ENCODE peak calls at places on chromosome 1, in seven cellular contexts. Y is GM04504; M is central memory CD8-positive, alpha-beta T cell; U is H54; A is caudate nucleus; W is mucosa of descending colon; J is iris pigment epithelial cell. N is an unnamed sample.

GRCh38 chr1:66532798-66533783 is 862 bp upstream of the SGIP1 start:
- DNase-seq in A (peak), J (peak), U (no peak), Y (peak), W (no peak), M (no peak), N (no peak)

GRCh38 chr1:17579951-17580939 is 40.7 kb downstream of the ARHGEF10L start:
- DNase-seq in A (no peak), J (no peak), U (no peak), M (no peak), Y (no peak), W (peak), N (no peak)

GRCh38 chr1:3992103-3992556 is 92.1 kb upstream of the C1orf174 start:
- DNase-seq in A (no peak), M (no peak), J (no peak), W (no peak), Y (no peak), U (no peak), N (peak)

GRCh38 chr1:157766792-157767191 is 10.1 kb downstream of the FCRL2 start:
- DNase-seq in A (no peak), Y (no peak), M (no peak), W (no peak), U (no peak), J (no peak), N (no peak)

GRCh38 chr1:51634618-51635017 is 17.7 kb downstream of the OSBPL9 start:
- DNase-seq in M (no peak), W (no peak), Y (no peak), J (no peak), A (no peak), U (no peak), N (no peak)

GRCh38 chr1:40622936-40623629 is 42.4 kb downstream of the RIMS3 start:
- DNase-seq in U (no peak), Y (no peak), J (no peak), W (no peak), M (no peak), A (no peak), N (no peak)

GRCh38 chr1:172002725-172003345 is 161.5 kb downstream of the DNM3 start:
- DNase-seq in W (peak), M (no peak), A (no peak), J (peak), Y (peak), U (no peak), N (peak)

GRCh38 chr1:41935226-41935625 is 16.5 kb upstream of the HIVEP3 start:
- DNase-seq in M (no peak), U (no peak), Y (peak), J (peak), W (no peak), A (no peak), N (no peak)

GRCh38 chr1:161738627-161739287 is 10.8 kb upstream of the DUSP12 start:
- DNase-seq in U (no peak), M (peak), A (no peak), J (peak), Y (peak), W (peak), N (peak)

GRCh38 chr1:113297749-113298148 is 92.6 kb upstream of the MAGI3 start:
- DNase-seq in W (no peak), M (no peak), J (no peak), Y (no peak), A (no peak), U (no peak), N (no peak)

GRCh38 chr1:8512504-8512903 is 194.6 kb downstream of the SLC45A1 start:
- DNase-seq in J (no peak), U (no peak), A (no peak), W (no peak), Y (no peak), M (no peak), N (no peak)

GRCh38 chr1:28887418-28887834 is 26.9 kb upstream of the EPB41 start:
- DNase-seq in A (no peak), U (no peak), Y (no peak), M (peak), J (no peak), W (peak), N (no peak)

GRCh38 chr1:222736470-222736869 is 532 bp upstream of the FAM177B start:
- DNase-seq in J (no peak), Y (no peak), U (no peak), A (no peak), M (no peak), W (no peak), N (no peak)

GRCh38 chr1:43621861-43622260 is 28.1 kb upstream of the KDM4A start:
- DNase-seq in U (no peak), J (no peak), A (no peak), W (no peak), M (no peak), Y (no peak), N (no peak)

GRCh38 chr1:81706650-81707435 is 93.9 kb upstream of the ADGRL2 start:
- DNase-seq in U (no peak), A (no peak), Y (peak), J (peak), M (no peak), W (no peak), N (no peak)

N was measured in HCT116.